ENCODE peak calls at places on chromosomes 6 and 20, in seven cellular contexts. One of them, this sample, is unnamed.

GRCh38 chr6:130575971-130576370 is 210.2 kb downstream of the TMEM200A start:
- DNase-seq in HCT116: no peak
- DNase-seq in A549: no peak
- DNase-seq in IMR-90: no peak
- DNase-seq in transverse colon: peak; percentile 23
- DNase-seq in adrenal gland: no peak
- DNase-seq in upper lobe of left lung: no peak
- DNase-seq in this sample: no peak

GRCh38 chr20:62409086-62409853 is 2.2 kb upstream of the CABLES2 start:
- DNase-seq in HCT116: no peak
- DNase-seq in transverse colon: no peak
- DNase-seq in upper lobe of left lung: peak; percentile 58
- DNase-seq in A549: no peak
- DNase-seq in IMR-90: no peak
- DNase-seq in adrenal gland: no peak
- DNase-seq in this sample: no peak

GRCh38 chr20:63298731-63299312 is 5.8 kb downstream of the COL20A1 start:
- DNase-seq in IMR-90: no peak
- DNase-seq in upper lobe of left lung: peak; percentile 34
- DNase-seq in A549: no peak
- DNase-seq in HCT116: no peak
- DNase-seq in adrenal gland: no peak
- DNase-seq in transverse colon: no peak
- DNase-seq in this sample: no peak

GRCh38 chr6:20605581-20605980 is 71.3 kb downstream of the CDKAL1 start:
- DNase-seq in HCT116: no peak
- DNase-seq in adrenal gland: no peak
- DNase-seq in A549: no peak
- DNase-seq in upper lobe of left lung: no peak
- DNase-seq in transverse colon: no peak
- DNase-seq in IMR-90: peak; percentile 69
- DNase-seq in this sample: no peak

GRCh38 chr20:59976196-59976847 is 18.1 kb downstream of the CDH26 start:
- DNase-seq in HCT116: no peak
- DNase-seq in A549: no peak
- DNase-seq in adrenal gland: no peak
- DNase-seq in IMR-90: peak; percentile 49
- DNase-seq in transverse colon: no peak
- DNase-seq in upper lobe of left lung: no peak
- DNase-seq in this sample: peak; percentile 12

GRCh38 chr6:53664623-53665022 is 933 bp downstream of the KLHL31 start:
- DNase-seq in adrenal gland: no peak
- DNase-seq in upper lobe of left lung: no peak
- DNase-seq in IMR-90: no peak
- DNase-seq in HCT116: no peak
- DNase-seq in transverse colon: no peak
- DNase-seq in A549: no peak
- DNase-seq in this sample: no peak

GRCh38 chr6:3423439-3424184 is 33.2 kb downstream of the SLC22A23 start:
- DNase-seq in IMR-90: no peak
- DNase-seq in transverse colon: no peak
- DNase-seq in adrenal gland: no peak
- DNase-seq in HCT116: no peak
- DNase-seq in upper lobe of left lung: no peak
- DNase-seq in A549: no peak
- DNase-seq in this sample: no peak

GRCh38 chr6:170099387-170099786 is 191.5 kb downstream of the DLL1 start:
- DNase-seq in IMR-90: no peak
- DNase-seq in transverse colon: no peak
- DNase-seq in HCT116: no peak
- DNase-seq in upper lobe of left lung: peak; percentile 35
- DNase-seq in adrenal gland: no peak
- DNase-seq in A549: no peak
- DNase-seq in this sample: no peak

GRCh38 chr20:17837179-17837578 is 131.4 kb downstream of the SNX5 start:
- DNase-seq in A549: no peak
- DNase-seq in upper lobe of left lung: no peak
- DNase-seq in HCT116: no peak
- DNase-seq in IMR-90: no peak
- DNase-seq in transverse colon: no peak
- DNase-seq in adrenal gland: no peak
- DNase-seq in this sample: no peak

GRCh38 chr20:17835941-17836861 is 132.4 kb downstream of the SNX5 start:
- DNase-seq in upper lobe of left lung: no peak
- DNase-seq in adrenal gland: peak; percentile 34
- DNase-seq in A549: no peak
- DNase-seq in HCT116: no peak
- DNase-seq in IMR-90: peak; percentile 87
- DNase-seq in transverse colon: peak; percentile 47
- DNase-seq in this sample: no peak

GRCh38 chr20:17833036-17833674 is 133.4 kb downstream of the BANF2 start:
- DNase-seq in A549: no peak
- DNase-seq in adrenal gland: no peak
- DNase-seq in HCT116: no peak
- DNase-seq in IMR-90: peak; percentile 37
- DNase-seq in upper lobe of left lung: no peak
- DNase-seq in transverse colon: no peak
- DNase-seq in this sample: no peak

GRCh38 chr20:17834804-17835203 is 133.8 kb downstream of the SNX5 start:
- DNase-seq in transverse colon: no peak
- DNase-seq in A549: no peak
- DNase-seq in upper lobe of left lung: no peak
- DNase-seq in adrenal gland: peak; percentile 52
- DNase-seq in IMR-90: no peak
- DNase-seq in HCT116: no peak
- DNase-seq in this sample: no peak

DNA sequence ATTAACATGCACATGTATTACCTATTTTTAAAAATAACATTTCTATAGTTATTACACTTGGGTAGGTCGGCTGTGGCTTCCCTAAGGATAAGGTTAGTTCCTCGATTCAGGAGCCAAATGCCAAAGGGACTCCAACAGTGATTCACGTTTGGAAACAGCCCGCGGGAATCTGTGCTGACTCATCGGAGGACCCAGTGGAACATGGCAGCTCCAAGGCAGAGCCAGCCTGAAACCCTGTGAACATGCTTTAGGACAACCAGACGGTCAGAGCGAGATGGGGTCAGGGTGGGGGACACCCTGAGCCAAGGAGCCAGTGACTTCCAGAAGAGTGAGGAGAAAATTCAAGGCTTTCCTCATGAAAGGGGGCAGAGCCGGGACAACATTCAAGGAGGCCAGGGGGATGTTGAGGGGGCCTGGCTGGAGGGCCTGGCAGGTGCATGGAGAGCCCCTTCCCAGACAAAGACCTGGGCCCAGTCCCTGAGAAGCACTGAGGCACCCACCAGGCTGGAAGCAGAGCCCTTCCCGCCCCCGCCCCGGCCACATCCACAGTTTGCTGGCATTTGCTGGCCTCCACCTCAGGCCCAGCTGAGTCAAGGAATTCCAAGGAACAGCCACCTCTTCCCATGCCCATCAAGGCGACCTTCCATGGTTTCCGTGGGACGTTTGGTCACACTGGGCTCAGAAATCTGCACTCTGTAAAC is 133.2 kb downstream of the SNX5 start:
- DNase-seq in transverse colon: peak; percentile 41
- DNase-seq in adrenal gland: peak; percentile 84
- DNase-seq in A549: peak; percentile 81
- DNase-seq in IMR-90: peak; percentile 86
- DNase-seq in HCT116: peak; percentile 55
- DNase-seq in upper lobe of left lung: peak; percentile 36
- DNase-seq in this sample: no peak
- H3K4me1 ChIP-seq in transverse colon: peaks cover 7% of the 10 kb centered on the region
- H3K4me1 ChIP-seq in adrenal gland: peaks cover 5% of the 10 kb centered on the region
- H3K4me1 ChIP-seq in A549: peaks cover 21% of the 10 kb centered on the region
- H3K4me1 ChIP-seq in IMR-90: peaks cover 25% of the 10 kb centered on the region
- H3K4me1 ChIP-seq in HCT116: peaks cover 43% of the 10 kb centered on the region
- H3K4me1 ChIP-seq in upper lobe of left lung: peaks cover 3% of the 10 kb centered on the region
- H3K4me1 ChIP-seq in this sample: peaks cover 32% of the 10 kb centered on the region

GRCh38 chr20:3767434-3768341 is at the start of gene ADISSP:
- DNase-seq in A549: peak; percentile 99
- DNase-seq in adrenal gland: peak; percentile 99
- DNase-seq in upper lobe of left lung: peak; percentile 99
- DNase-seq in IMR-90: peak; percentile 98
- DNase-seq in HCT116: peak; percentile 95
- DNase-seq in transverse colon: peak; percentile 99
- DNase-seq in this sample: peak; percentile 100
- TF ChIP-seq POLR2A in A549: peak; percentile 94
- TF ChIP-seq POLR2A in adrenal gland: peak; percentile 26
- TF ChIP-seq POLR2A in upper lobe of left lung: peak; percentile 56
- TF ChIP-seq POLR2A in IMR-90: peak; percentile 79
- TF ChIP-seq POLR2A in HCT116: peak; percentile 31
- TF ChIP-seq POLR2A in transverse colon: peak; percentile 70
- TF ChIP-seq POLR2A in this sample: no peak

GRCh38 chr6:49551126-49551865 is 828 bp downstream of the C6orf141 start:
- DNase-seq in IMR-90: no peak
- DNase-seq in adrenal gland: no peak
- DNase-seq in upper lobe of left lung: peak; percentile 65
- DNase-seq in A549: no peak
- DNase-seq in HCT116: no peak
- DNase-seq in transverse colon: peak; percentile 25
- DNase-seq in this sample: no peak
- H3K27ac ChIP-seq in IMR-90: no peak overlapping the region
- H3K27ac ChIP-seq in adrenal gland: no peak overlapping the region
- H3K27ac ChIP-seq in upper lobe of left lung: no peak overlapping the region
- H3K27ac ChIP-seq in A549: peak overlapping the region; percentile 87
- H3K27ac ChIP-seq in HCT116: peak overlapping the region; percentile 81
- H3K27ac ChIP-seq in transverse colon: peak overlapping the region; percentile 68
- H3K27ac ChIP-seq in this sample: no peak overlapping the region

GRCh38 chr6:104699598-104700329 is 160.0 kb downstream of the HACE1 start:
- DNase-seq in upper lobe of left lung: no peak
- DNase-seq in A549: no peak
- DNase-seq in transverse colon: no peak
- DNase-seq in HCT116: no peak
- DNase-seq in adrenal gland: no peak
- DNase-seq in IMR-90: no peak
- DNase-seq in this sample: no peak
- H3K4me1 ChIP-seq in upper lobe of left lung: no peaks in the 10 kb centered on the region
- H3K4me1 ChIP-seq in A549: no peaks in the 10 kb centered on the region
- H3K4me1 ChIP-seq in transverse colon: no peaks in the 10 kb centered on the region
- H3K4me1 ChIP-seq in HCT116: no peaks in the 10 kb centered on the region
- H3K4me1 ChIP-seq in adrenal gland: no peaks in the 10 kb centered on the region
- H3K4me1 ChIP-seq in IMR-90: no peaks in the 10 kb centered on the region
- H3K4me1 ChIP-seq in this sample: no peaks in the 10 kb centered on the region

This sample was measured in esophagus muscularis mucosa.